ENCODE peak calls at places on chromosomes 5 and 9, in five cellular contexts. P, Y, T, Q and G are unnamed samples.

GRCh38 chr5:180105827-180106312 is 34.3 kb upstream of the RNF130 start:
- DNase-seq in T (no peak), P (no peak), Y (no peak), Q (no peak), G (no peak)

GRCh38 chr9:87323933-87324332 is 173.7 kb upstream of the DAPK1 start:
- DNase-seq in T (no peak), Y (no peak), Q (no peak), P (no peak), G (no peak)

GRCh38 chr5:160082589-160082988 is 36.7 kb downstream of the PWWP2A start:
- DNase-seq in P (no peak), Q (no peak), T (no peak), Y (no peak), G (no peak)

GRCh38 chr5:80072103-80073073 is 37.2 kb downstream of the THBS4 start:
- DNase-seq in P (no peak), T (no peak), Y (no peak), Q (no peak), G (no peak)

GRCh38 chr5:123476696-123477095 is 35.3 kb upstream of the CSNK1G3 start:
- DNase-seq in P (no peak), T (no peak), Q (no peak), Y (no peak), G (no peak)

GRCh38 chr5:98605010-98605425 is 168.4 kb upstream of the RGMB start:
- DNase-seq in Q (no peak), T (no peak), P (no peak), Y (no peak), G (no peak)

GRCh38 chr5:91494447-91495001 is 111.4 kb upstream of the ARRDC3 start:
- DNase-seq in P (no peak), T (no peak), Y (no peak), Q (no peak), G (no peak)

GRCh38 chr9:2559212-2560152 is 62.1 kb upstream of the VLDLR start:
- DNase-seq in Q (no peak), Y (no peak), T (no peak), P (peak), G (no peak)

GRCh38 chr5:80246995-80247729 is 8.7 kb downstream of the SERINC5 start:
- DNase-seq in T (peak), P (peak), Y (peak), Q (no peak), G (peak)

GRCh38 chr5:89471556-89471955 is 588.6 kb upstream of the MEF2C start:
- DNase-seq in T (no peak), P (no peak), Y (no peak), Q (no peak), G (no peak)

GRCh38 chr9:126439402-126439765 is 112.8 kb downstream of the MVB12B start:
- DNase-seq in Q (no peak), T (no peak), Y (no peak), P (no peak), G (no peak)

GRCh38 chr5:56006094-56006493 is 11.3 kb upstream of the IL6ST start:
- DNase-seq in Q (no peak), T (no peak), Y (no peak), P (no peak), G (no peak)

GRCh38 chr9:70389642-70390266 is 24.7 kb downstream of the KLF9 start:
- DNase-seq in Y (no peak), T (no peak), P (no peak), Q (no peak), G (no peak)
- TF ChIP-seq HDAC2 in Y (no peak), T (no peak), P (no peak), Q (no peak), G (no peak)

GRCh38 chr5:141992349-141992963 is 20.4 kb downstream of the GNPDA1 start:
- DNase-seq in T (peak), Y (peak), Q (no peak), P (peak), G (no peak)
- TF ChIP-seq HDAC2 in T (no peak), Y (no peak), Q (no peak), P (no peak), G (no peak)

DNA sequence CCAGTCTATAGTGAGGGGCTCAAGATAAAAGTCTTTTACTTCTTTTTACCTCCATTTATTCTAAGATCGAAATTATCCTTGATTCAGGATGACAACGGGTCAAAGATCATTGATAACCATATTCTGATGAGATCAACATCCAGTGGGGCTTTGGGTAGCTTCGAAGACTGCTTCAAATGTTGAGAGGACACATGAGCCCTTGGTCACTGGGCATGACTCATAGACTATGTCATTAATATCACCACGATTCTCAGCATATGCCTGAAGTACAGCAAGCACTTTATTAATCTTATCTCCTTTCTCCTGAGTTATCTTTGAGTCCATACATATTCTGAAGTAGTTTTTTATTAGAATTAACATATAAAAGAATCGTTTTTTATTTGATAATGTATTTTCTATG is 117.1 kb upstream of the DAB2 start:
- DNase-seq in Y (no peak), P (no peak), Q (no peak), T (no peak), G (no peak)
- TF ChIP-seq HDAC2 in Y (no peak), P (no peak), Q (no peak), T (no peak), G (no peak)

GRCh38 chr5:73825736-73826135 is 199.7 kb downstream of the ARHGEF28 start:
- DNase-seq in Y (no peak), P (no peak), T (no peak), Q (no peak), G (no peak)

GRCh38 chr5:73828465-73828864 is 202.5 kb downstream of the ARHGEF28 start:
- DNase-seq in T (no peak), Q (no peak), P (no peak), Y (no peak), G (no peak)

GRCh38 chr5:73825219-73825618 is 199.2 kb downstream of the ARHGEF28 start:
- DNase-seq in Y (no peak), P (no peak), T (no peak), Q (no peak), G (no peak)

GRCh38 chr5:73826301-73826700 is 200.3 kb downstream of the ARHGEF28 start:
- DNase-seq in P (no peak), Y (no peak), Q (no peak), T (no peak), G (no peak)

DNA sequence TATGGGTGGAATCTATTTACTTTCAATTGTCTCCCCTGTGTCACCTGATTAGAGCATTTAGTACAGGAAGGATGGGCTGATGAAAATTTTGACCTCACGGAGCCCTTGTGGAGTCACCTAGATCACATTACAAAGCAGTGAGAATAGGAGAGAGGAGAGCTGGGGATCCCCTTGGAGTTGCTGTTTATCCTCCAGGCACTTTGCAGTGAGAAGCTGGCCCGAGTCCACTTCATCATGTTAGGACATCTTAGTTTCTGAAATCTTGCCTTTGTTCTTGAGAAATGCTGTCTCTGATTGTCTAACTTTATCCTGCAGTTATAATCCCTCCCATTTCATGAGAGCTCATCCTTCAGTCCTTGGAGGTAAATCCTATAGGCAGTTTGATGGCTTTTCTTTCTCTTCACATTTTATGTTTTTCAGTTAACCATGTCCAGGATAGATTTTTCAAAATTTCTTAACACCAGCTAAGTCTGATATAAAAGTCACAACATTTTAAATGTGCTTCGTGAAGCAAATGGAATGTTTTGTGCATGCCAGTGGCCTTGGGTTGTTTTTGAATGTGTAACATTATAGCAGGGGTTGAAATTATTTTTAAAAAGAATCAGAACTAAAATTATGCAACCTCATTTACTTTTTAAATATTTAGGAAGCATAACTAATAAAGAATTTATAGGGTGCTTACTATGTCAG is 200.9 kb downstream of the ARHGEF28 start:
- DNase-seq in Y (no peak), Q (no peak), T (no peak), P (peak), G (no peak)
- TF ChIP-seq HDAC2 in Y (no peak), Q (no peak), T (no peak), P (no peak), G (no peak)

GRCh38 chr5:53419247-53419646 is 61.2 kb upstream of the FST start:
- DNase-seq in Y (no peak), P (no peak), Q (no peak), T (no peak), G (no peak)
- TF ChIP-seq HDAC2 in Y (no peak), P (no peak), Q (no peak), T (no peak), G (no peak)

DNA sequence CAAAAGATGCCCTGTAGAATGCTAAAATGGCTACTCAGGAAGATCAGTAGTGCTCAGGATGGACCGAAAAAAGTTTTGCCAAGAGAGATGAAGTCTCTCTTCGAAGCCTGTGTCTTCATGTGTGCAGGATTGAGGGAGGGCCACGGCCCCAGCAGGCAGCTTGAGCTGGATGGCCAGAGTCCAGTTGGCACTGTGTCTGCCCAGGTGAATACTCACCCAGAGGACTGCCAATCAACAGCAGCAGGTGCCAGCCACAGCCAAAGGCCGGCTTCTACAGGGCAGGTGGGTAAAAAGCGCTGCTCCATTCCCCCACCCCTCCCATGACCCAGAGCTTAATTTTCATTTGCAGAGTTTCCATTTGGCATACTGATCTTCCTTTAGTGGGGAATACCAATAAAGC is 287.9 kb upstream of the ZNF608 start:
- DNase-seq in P (no peak), Y (no peak), Q (no peak), T (no peak), G (no peak)
- TF ChIP-seq HDAC2 in P (no peak), Y (no peak), Q (no peak), T (no peak), G (no peak)

DNA sequence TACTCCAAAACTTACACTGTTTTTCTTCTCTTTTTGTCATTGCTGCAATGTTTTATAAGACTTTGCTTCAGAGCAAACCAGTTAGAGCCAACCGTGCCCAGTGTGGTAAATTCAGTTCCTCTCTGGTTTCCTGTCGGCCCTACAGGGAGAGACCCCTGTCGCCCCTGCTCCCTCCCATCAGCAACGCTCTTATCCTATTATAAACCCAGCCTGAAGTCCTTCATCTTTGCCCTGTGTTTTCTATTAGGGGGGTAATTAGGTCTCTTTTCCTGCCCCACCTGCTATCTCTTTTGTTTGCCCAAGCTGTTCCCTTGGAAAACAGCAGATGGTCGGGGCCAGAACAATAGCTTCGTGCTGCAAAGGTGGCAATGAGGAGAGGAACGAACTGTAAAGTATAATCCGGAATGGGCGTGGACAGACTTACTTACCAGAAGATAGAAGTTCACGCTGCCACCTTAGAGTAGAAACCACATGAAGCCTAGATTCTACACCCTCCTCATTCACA is 21.4 kb upstream of the OTULINL start:
- DNase-seq in Y (no peak), P (no peak), Q (no peak), T (no peak), G (no peak)
- TF ChIP-seq HDAC2 in Y (no peak), P (no peak), Q (no peak), T (no peak), G (no peak)

GRCh38 chr5:114360816-114361723 is 800 bp upstream of the KCNN2 start:
- DNase-seq in Q (peak), T (no peak), Y (no peak), P (peak), G (no peak)
- TF ChIP-seq HDAC2 in Q (peak), T (no peak), Y (no peak), P (no peak), G (no peak)

GRCh38 chr5:152378730-152379129 is 26.3 kb downstream of the NMUR2 start:
- DNase-seq in Y (no peak), P (no peak), T (no peak), Q (no peak), G (no peak)
- TF ChIP-seq HDAC2 in Y (no peak), P (no peak), T (no peak), Q (no peak), G (no peak)